ENCODE peak calls at places on chromosome 12, in four cellular contexts. One of them, this sample, is unnamed.
A peak's percentile ranks its signal among the peaks of the same experiment; 100 is the strongest.

GRCh38 chr12:69405466-69405865 is 45.9 kb downstream of the YEATS4 start:
- DNase-seq in heart right ventricle: no peak
- DNase-seq in DND-41: no peak
- DNase-seq in Peyer's patch: no peak
- DNase-seq in this sample: peak; percentile 98

GRCh38 chr12:21169878-21170472 is 39.0 kb downstream of the SLCO1B1 start:
- DNase-seq in Peyer's patch: peak; percentile 70
- DNase-seq in DND-41: peak; percentile 61
- DNase-seq in heart right ventricle: no peak
- DNase-seq in this sample: peak; percentile 66

GRCh38 chr12:21296751-21297406 is 37.8 kb downstream of the SLCO1A2 start:
- DNase-seq in Peyer's patch: no peak
- DNase-seq in heart right ventricle: no peak
- DNase-seq in DND-41: no peak
- DNase-seq in this sample: peak; percentile 44

GRCh38 chr12:62799126-62799736 is 135.7 kb downstream of the PPM1H start:
- DNase-seq in heart right ventricle: peak; percentile 72
- DNase-seq in Peyer's patch: peak; percentile 78
- DNase-seq in DND-41: peak; percentile 75
- DNase-seq in this sample: peak; percentile 87

GRCh38 chr12:124413401-124413800 is 118.5 kb downstream of the RFLNA start:
- DNase-seq in heart right ventricle: peak; percentile 59
- DNase-seq in Peyer's patch: no peak
- DNase-seq in DND-41: no peak
- DNase-seq in this sample: peak; percentile 22

GRCh38 chr12:480831-481230 is 21.1 kb downstream of the B4GALNT3 start:
- DNase-seq in DND-41: no peak
- DNase-seq in Peyer's patch: no peak
- DNase-seq in heart right ventricle: peak; percentile 58
- DNase-seq in this sample: peak; percentile 18

GRCh38 chr12:55969356-55969755 is 2.7 kb downstream of the CDK2 start:
- DNase-seq in DND-41: no peak
- DNase-seq in heart right ventricle: no peak
- DNase-seq in Peyer's patch: no peak
- DNase-seq in this sample: no peak

GRCh38 chr12:76290963-76291859 is 57.0 kb downstream of the BBS10 start:
- DNase-seq in heart right ventricle: no peak
- DNase-seq in Peyer's patch: no peak
- DNase-seq in DND-41: no peak
- DNase-seq in this sample: no peak

GRCh38 chr12:55629058-55629841 is 7.4 kb upstream of the OR10P1 start:
- DNase-seq in DND-41: no peak
- DNase-seq in Peyer's patch: no peak
- DNase-seq in heart right ventricle: no peak
- DNase-seq in this sample: no peak

GRCh38 chr12:59937148-59937547 is 341.3 kb downstream of the SLC16A7 start:
- DNase-seq in Peyer's patch: no peak
- DNase-seq in DND-41: no peak
- DNase-seq in heart right ventricle: no peak
- DNase-seq in this sample: no peak

DNA sequence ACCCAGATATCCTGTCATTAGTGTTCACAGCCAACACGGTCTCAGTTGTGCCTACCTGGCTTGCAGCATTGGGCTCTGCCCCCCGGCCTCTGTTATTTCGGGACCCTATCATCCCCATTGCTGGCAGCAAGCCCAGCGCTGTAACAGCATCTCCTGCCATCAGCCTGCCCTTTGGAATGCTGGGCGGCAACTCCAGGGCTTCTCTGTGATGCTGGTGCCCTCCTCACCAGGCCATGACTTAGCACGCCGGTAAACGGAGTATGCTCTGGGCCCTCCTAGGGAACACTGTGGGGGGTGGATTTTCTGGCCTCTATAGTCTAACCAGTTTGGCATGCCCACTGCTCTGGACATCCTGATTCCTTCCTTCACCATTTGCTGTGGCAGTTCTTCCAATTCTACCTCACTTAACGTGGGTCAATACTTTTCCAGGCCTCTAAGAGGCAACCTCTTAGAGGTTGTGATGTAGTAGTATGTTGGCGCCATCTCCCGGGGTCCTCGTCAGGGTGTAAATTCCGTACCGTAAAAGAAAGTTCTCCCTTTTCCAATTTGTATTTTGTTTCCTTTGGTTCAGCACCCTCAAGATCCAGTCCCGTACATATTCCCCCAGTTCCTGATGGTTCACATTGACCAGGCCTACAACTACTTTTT is 80.0 kb downstream of the SINHCAF start:
- DNase-seq in Peyer's patch: no peak
- DNase-seq in heart right ventricle: no peak
- DNase-seq in DND-41: no peak
- DNase-seq in this sample: peak; percentile 19
- TF ChIP-seq CTCF in Peyer's patch: peak; percentile 2
- TF ChIP-seq CTCF in heart right ventricle: no peak
- TF ChIP-seq CTCF in DND-41: no peak
- TF ChIP-seq CTCF in this sample: peak; percentile 14

GRCh38 chr12:112283541-112283940 is 98.7 kb downstream of the HECTD4 start:
- DNase-seq in heart right ventricle: peak; percentile 9
- DNase-seq in DND-41: no peak
- DNase-seq in Peyer's patch: no peak
- DNase-seq in this sample: no peak
- H3K4me3 ChIP-seq in heart right ventricle: no peak overlapping the region
- H3K4me3 ChIP-seq in DND-41: no peak overlapping the region
- H3K4me3 ChIP-seq in Peyer's patch: no peak overlapping the region
- H3K4me3 ChIP-seq in this sample: no peak overlapping the region

DNA sequence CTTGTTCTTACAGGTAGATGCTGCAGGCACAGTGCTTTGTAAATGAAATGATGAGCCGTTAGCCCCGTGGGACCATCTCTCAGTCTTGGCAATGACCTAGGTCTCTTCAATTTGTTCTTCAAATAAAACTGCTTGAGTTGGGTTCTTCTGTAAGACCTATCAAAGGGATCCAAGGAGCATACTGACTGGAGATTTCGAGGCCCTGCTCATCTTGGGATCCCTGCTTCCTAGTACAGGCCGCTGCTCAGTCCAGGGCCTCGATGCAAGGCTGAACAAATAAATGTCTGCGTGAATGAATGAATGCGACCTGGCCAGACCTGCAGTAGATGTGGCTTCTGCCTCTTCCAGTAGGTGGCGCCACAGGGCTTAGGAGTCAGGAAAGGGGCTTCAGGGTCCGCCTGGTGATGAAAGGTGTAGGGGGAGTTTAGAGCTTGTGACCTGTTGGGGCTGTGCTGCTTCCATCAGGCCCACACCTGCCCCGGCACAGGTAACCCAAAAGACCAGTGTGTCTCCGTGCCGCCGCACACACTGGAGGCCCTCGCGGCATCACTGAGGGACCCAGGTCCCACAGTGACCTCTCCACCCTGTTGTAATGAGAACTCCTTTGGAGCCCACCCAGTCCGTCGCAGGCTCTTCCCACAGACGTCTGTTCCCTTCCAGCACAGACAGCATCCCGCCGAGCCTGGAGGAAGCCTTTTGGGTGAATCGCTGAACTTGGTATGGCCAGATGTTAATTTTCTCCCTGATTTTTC is 4.4 kb downstream of the CACNA1C start:
- DNase-seq in DND-41: peak; percentile 57
- DNase-seq in heart right ventricle: peak; percentile 69
- DNase-seq in Peyer's patch: peak; percentile 78
- DNase-seq in this sample: peak; percentile 70
- TF ChIP-seq CTCF in DND-41: peak; percentile 83
- TF ChIP-seq CTCF in heart right ventricle: peak; percentile 79
- TF ChIP-seq CTCF in Peyer's patch: peak; percentile 65
- TF ChIP-seq CTCF in this sample: peak; percentile 87

DNA sequence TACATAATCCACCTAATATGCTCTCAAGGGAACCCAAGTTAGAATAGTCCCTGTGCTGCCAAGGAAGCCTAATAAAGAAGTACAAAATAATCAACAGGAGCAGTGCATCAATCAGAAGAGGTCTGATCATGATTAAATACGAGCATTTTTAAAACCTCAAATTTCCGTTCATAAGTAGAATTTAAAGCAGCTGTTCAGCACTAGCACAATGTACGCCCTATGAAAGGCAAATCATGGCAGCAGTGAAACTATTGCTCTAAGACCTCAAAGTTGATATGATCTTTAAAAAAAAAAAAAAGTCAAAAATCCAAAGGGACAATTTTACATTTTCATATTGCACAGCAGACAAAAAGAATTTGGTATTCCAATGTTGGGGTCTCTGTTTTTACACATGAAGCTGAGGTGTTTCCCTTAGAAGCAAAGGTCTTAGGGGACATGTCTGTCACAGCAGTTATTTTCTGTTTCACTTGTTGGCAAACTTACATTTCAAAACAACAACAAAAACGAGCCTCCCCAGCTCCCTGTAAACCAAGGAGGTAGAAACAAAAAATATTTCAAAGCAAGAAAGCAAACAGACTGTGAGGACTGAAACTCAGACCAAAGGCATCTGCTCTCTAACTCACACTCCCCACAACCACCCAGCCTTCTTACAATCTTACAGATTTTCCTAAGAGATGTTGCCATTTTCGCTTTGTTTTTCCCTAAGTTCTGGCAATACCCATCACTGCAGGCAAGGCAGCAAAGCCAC is 28.2 kb downstream of the SOX5 start:
- DNase-seq in DND-41: no peak
- DNase-seq in heart right ventricle: no peak
- DNase-seq in Peyer's patch: no peak
- DNase-seq in this sample: no peak
- H3K4me3 ChIP-seq in DND-41: no peak overlapping the region
- H3K4me3 ChIP-seq in heart right ventricle: no peak overlapping the region
- H3K4me3 ChIP-seq in Peyer's patch: no peak overlapping the region
- H3K4me3 ChIP-seq in this sample: no peak overlapping the region

GRCh38 chr12:119594772-119595445 is 1.3 kb downstream of the TMEM233 start:
- DNase-seq in DND-41: no peak
- DNase-seq in Peyer's patch: no peak
- DNase-seq in heart right ventricle: peak; percentile 24
- DNase-seq in this sample: no peak

GRCh38 chr12:119589634-119590033 is 3.9 kb upstream of the TMEM233 start:
- DNase-seq in DND-41: no peak
- DNase-seq in Peyer's patch: no peak
- DNase-seq in heart right ventricle: no peak
- DNase-seq in this sample: no peak

GRCh38 chr12:119594399-119594730 is 791 bp downstream of the TMEM233 start:
- DNase-seq in Peyer's patch: no peak
- DNase-seq in heart right ventricle: no peak
- DNase-seq in DND-41: no peak
- DNase-seq in this sample: no peak

GRCh38 chr12:119592232-119592631 is 1.3 kb upstream of the TMEM233 start:
- DNase-seq in Peyer's patch: no peak
- DNase-seq in heart right ventricle: no peak
- DNase-seq in DND-41: no peak
- DNase-seq in this sample: peak; percentile 42

DNA sequence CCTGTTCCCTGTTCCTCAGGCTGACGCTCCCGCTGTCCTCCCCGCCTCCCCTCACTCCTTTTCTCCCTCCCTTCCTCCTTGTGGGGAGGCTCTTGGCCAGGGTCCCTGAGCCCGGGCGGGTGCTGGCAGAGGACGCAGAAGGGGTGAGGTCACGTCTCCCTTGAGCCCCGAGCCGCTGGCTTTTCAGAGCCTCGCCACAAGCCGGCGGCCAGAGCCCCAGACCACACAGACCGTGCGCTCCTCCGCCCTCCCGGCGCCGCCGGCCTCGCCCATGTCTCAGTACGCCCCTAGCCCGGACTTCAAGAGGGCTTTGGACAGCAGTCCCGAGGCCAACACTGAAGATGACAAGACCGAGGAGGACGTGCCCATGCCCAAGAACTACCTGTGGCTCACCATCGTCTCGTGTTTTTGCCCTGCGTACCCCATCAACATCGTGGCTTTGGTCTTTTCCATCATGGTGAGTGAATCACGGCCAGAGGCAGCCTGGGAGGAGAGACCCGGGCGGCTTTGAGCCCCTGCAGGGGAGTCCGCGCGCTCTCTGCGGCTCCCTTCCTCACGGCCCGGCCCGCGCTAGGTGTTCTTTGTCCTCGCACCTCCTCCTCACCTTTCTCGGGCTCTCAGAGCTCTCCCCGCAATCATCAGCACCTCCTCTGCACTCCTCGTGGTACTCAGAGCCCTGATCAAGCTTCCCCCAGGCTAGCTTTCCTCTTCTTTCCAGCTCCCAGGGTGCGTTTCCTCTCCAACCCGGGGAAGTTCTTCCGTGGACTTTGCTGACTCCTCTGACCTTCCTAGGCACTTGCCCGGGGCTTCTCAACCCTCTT is at the start of gene TMEM233:
- DNase-seq in Peyer's patch: no peak
- DNase-seq in heart right ventricle: peak; percentile 10
- DNase-seq in DND-41: no peak
- DNase-seq in this sample: no peak
- TF ChIP-seq CTCF in Peyer's patch: no peak
- TF ChIP-seq CTCF in heart right ventricle: no peak
- TF ChIP-seq CTCF in DND-41: no peak
- TF ChIP-seq CTCF in this sample: no peak

DNA sequence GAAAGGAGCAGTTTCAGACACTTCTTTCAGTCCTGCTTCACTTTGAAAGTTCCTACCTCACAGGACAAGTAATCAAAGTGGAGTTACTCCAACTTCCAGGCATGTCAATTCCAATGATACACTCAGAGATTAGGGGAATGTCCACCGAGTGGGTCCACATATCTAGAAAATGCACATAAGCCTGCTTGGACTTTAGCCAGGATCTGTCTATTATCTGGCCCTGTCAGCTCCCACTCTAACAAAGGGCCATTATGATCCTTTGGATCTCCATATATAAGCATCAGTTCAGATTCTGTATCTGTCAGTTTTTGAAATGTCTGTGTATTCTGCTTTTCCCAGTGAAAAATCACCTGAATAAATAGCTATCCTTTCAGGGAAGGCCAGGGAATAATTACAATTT is 112.9 kb upstream of the ATXN7L3B start:
- DNase-seq in Peyer's patch: no peak
- DNase-seq in DND-41: no peak
- DNase-seq in heart right ventricle: no peak
- DNase-seq in this sample: no peak
- H3K4me3 ChIP-seq in Peyer's patch: no peak overlapping the region
- H3K4me3 ChIP-seq in DND-41: no peak overlapping the region
- H3K4me3 ChIP-seq in heart right ventricle: no peak overlapping the region
- H3K4me3 ChIP-seq in this sample: no peak overlapping the region

GRCh38 chr12:51025748-51026654 is at the start of gene SLC11A2:
- DNase-seq in heart right ventricle: peak; percentile 95
- DNase-seq in DND-41: peak; percentile 96
- DNase-seq in Peyer's patch: peak; percentile 97
- DNase-seq in this sample: peak; percentile 95
- TF ChIP-seq CTCF in heart right ventricle: peak; percentile 26
- TF ChIP-seq CTCF in DND-41: peak; percentile 40
- TF ChIP-seq CTCF in Peyer's patch: peak; percentile 30
- TF ChIP-seq CTCF in this sample: no peak

GRCh38 chr12:116376354-116377193 is 99.1 kb upstream of the MED13L start:
- DNase-seq in Peyer's patch: no peak
- DNase-seq in heart right ventricle: no peak
- DNase-seq in DND-41: no peak
- DNase-seq in this sample: peak; percentile 94
- H3K4me3 ChIP-seq in Peyer's patch: no peak overlapping the region
- H3K4me3 ChIP-seq in heart right ventricle: no peak overlapping the region
- H3K4me3 ChIP-seq in DND-41: no peak overlapping the region
- H3K4me3 ChIP-seq in this sample: no peak overlapping the region